ENCODE peak calls at places on chromosomes 1 and 21, in six cellular contexts. T is CD8-positive, alpha-beta T cell; H is ovary; I is lung; N is BE2C; M is PC-3. J is an unnamed sample.

GRCh38 chr1:30878016-30878415 is 30.5 kb downstream of the SDC3 start:
- DNase-seq in N (no peak), M (no peak), T (no peak), H (no peak), I (no peak), J (no peak)

GRCh38 chr1:197732187-197732586 is 43.1 kb downstream of the DENND1B start:
- DNase-seq in M (no peak), H (no peak), N (no peak), I (no peak), T (no peak), J (no peak)

GRCh38 chr1:243253211-243253926 is 1.7 kb downstream of the CEP170 start:
- DNase-seq in T (no peak), I (no peak), N (no peak), M (peak; percentile 40), H (no peak), J (no peak)

GRCh38 chr1:85576642-85577420 is 3.7 kb upstream of the CCN1 start:
- DNase-seq in H (peak; percentile 71), I (peak; percentile 88), N (peak; percentile 78), T (no peak), M (peak; percentile 88), J (peak; percentile 93)

GRCh38 chr1:14742181-14742980 is 143.9 kb downstream of the KAZN start:
- DNase-seq in M (peak; percentile 96), N (no peak), H (no peak), I (no peak), T (no peak), J (no peak)

GRCh38 chr1:53378061-53378460 is 50.2 kb upstream of the LRP8 start:
- DNase-seq in I (no peak), H (no peak), T (no peak), N (no peak), M (no peak), J (peak; percentile 19)

GRCh38 chr21:36212513-36212780 is 55.8 kb downstream of the DOP1B start:
- DNase-seq in N (no peak), I (no peak), H (no peak), T (no peak), M (no peak), J (no peak)

GRCh38 chr1:203300441-203301330 is 4.6 kb upstream of the BTG2 start:
- DNase-seq in H (no peak), I (no peak), T (no peak), N (no peak), M (no peak), J (no peak)

GRCh38 chr1:32992489-32993214 is 28.0 kb upstream of the RNF19B start:
- DNase-seq in N (peak; percentile 45), I (peak; percentile 89), T (no peak), M (peak; percentile 93), H (no peak), J (peak; percentile 85)

GRCh38 chr1:67705735-67706454 is 20.9 kb downstream of the GADD45A start:
- DNase-seq in T (no peak), N (no peak), H (peak; percentile 64), M (no peak), I (no peak), J (no peak)

GRCh38 chr1:233261206-233261605 is 34.3 kb downstream of the PCNX2 start:
- DNase-seq in I (no peak), T (no peak), N (no peak), H (no peak), M (peak; percentile 76), J (no peak)

GRCh38 chr1:60563777-60564176 is 490.2 kb upstream of the C1orf87 start:
- DNase-seq in T (no peak), I (no peak), H (no peak), M (no peak), N (no peak), J (no peak)

GRCh38 chr1:85342177-85342576 is 65.7 kb upstream of the BCL10 start:
- DNase-seq in M (peak; percentile 41), N (no peak), T (no peak), H (no peak), I (no peak), J (no peak)

GRCh38 chr21:45250272-45250671 is 37.4 kb downstream of the POFUT2 start:
- DNase-seq in N (no peak), T (no peak), M (no peak), I (no peak), H (no peak), J (no peak)

GRCh38 chr1:44848456-44849181 is 5.6 kb upstream of the PTCH2 start:
- DNase-seq in M (no peak), I (no peak), H (no peak), T (no peak), N (no peak), J (peak; percentile 17)

GRCh38 chr1:64077281-64077940 is 126.0 kb upstream of the UBE2U start:
- DNase-seq in M (no peak), I (no peak), H (no peak), N (no peak), T (no peak), J (no peak)

GRCh38 chr1:204258213-204259115 is 44.7 kb upstream of the GOLT1A start:
- DNase-seq in M (peak; percentile 78), I (peak; percentile 56), H (peak; percentile 57), T (no peak), N (peak; percentile 94), J (peak; percentile 66)

DNA sequence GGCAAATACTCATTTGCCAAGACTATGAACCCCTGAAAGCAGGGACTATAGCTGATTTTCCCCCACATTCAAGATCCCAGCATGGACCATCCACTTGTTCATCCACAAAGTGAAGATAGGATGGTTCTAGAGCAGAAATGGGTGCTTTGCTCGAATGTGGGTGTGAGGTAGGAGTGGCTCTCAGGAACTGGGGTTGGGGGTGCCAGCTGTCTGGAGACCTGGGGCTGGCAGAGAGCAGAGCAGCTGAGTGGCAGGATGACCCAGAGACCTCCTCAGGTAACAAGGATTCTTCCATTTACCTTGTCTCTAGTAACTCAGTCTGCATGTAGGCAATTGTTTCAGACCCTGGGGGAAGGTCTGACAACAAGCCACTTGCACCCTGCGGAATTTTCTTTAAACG is 6.0 kb downstream of the S100A9 start:
- DNase-seq in M (no peak), I (no peak), H (no peak), T (no peak), N (no peak), J (no peak)
- H3K4me1 ChIP-seq in M (peaks cover 19% of the 10 kb centered on the region), I (no peaks in the 10 kb centered on the region), H (no peaks in the 10 kb centered on the region), T (no peaks in the 10 kb centered on the region), N (no peaks in the 10 kb centered on the region), J (no peaks in the 10 kb centered on the region)

GRCh38 chr21:15054606-15055239 is 10.1 kb downstream of the NRIP1 start:
- DNase-seq in H (no peak), T (no peak), M (peak; percentile 46), N (no peak), I (no peak), J (no peak)

GRCh38 chr21:15059397-15059796 is 5.4 kb downstream of the NRIP1 start:
- DNase-seq in M (no peak), N (no peak), T (no peak), H (no peak), I (no peak), J (no peak)

GRCh38 chr21:15054089-15054488 is 10.7 kb downstream of the NRIP1 start:
- DNase-seq in I (no peak), H (no peak), N (no peak), M (no peak), T (no peak), J (no peak)

GRCh38 chr21:15058718-15059316 is 6.0 kb downstream of the NRIP1 start:
- DNase-seq in N (no peak), I (no peak), T (no peak), H (no peak), M (peak; percentile 88), J (no peak)

GRCh38 chr21:15057290-15057689 is 7.5 kb downstream of the NRIP1 start:
- DNase-seq in I (no peak), H (no peak), T (no peak), N (peak; percentile 12), M (no peak), J (no peak)
- H3K4me1 ChIP-seq in I (peaks cover 46% of the 10 kb centered on the region), H (peaks cover 3% of the 10 kb centered on the region), T (peaks cover 60% of the 10 kb centered on the region), N (peaks cover 24% of the 10 kb centered on the region), M (peaks cover 90% of the 10 kb centered on the region), J (peaks cover 99% of the 10 kb centered on the region)

DNA sequence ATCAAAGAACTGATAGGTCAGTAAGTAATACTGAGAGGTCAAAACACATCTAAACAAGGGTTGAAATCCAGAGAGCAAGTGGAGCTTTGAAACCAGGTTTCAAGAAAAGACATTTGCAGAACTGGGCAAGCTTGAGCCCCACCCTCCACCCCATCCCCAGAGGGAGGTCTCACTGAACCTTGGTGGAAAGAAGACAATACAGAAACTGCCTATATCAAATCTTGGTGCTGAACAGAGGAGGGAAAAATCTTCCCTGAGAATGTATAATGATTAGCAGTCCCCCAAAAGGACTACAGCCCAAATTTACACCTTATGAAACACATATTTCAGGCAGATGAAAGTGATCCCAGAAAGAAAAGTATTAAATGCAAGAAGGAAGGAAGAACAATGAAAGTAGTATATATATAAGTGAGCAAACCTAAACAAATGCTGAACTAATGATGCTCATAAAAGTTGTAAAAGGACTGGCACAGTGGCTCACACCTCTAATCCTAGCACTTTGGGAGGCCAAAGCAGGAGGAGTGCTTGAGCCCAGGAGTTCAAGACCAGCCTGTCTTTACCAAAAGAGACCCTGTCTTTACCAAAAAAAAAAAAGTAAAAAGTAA is 12.4 kb downstream of the ZBTB17 start:
- DNase-seq in I (no peak), H (no peak), M (no peak), T (no peak), N (no peak), J (no peak)
- H3K4me1 ChIP-seq in I (no peaks in the 10 kb centered on the region), H (peaks cover 11% of the 10 kb centered on the region), M (peaks cover 11% of the 10 kb centered on the region), T (peaks cover 35% of the 10 kb centered on the region), N (no peaks in the 10 kb centered on the region), J (peaks cover 21% of the 10 kb centered on the region)

GRCh38 chr1:207070811-207071210 is 17.7 kb downstream of the PFKFB2 start:
- DNase-seq in T (no peak), I (no peak), N (no peak), M (no peak), H (no peak), J (no peak)
- H3K4me1 ChIP-seq in T (peaks cover 36% of the 10 kb centered on the region), I (peaks cover 8% of the 10 kb centered on the region), N (no peaks in the 10 kb centered on the region), M (peaks cover 16% of the 10 kb centered on the region), H (no peaks in the 10 kb centered on the region), J (no peaks in the 10 kb centered on the region)

J was measured in psoas muscle.